ENCODE peak calls at places on chromosomes 12 and 14, in five cellular contexts. E is GM23248, Y is mammary epithelial cell, L is trophoblast cell, P is H1. F is an unnamed sample.

GRCh38 chr12:52082988-52083637 is 3.6 kb downstream of the SMIM41 start:
- DNase-seq in E (peak), Y (no peak), L (peak), P (no peak), F (peak)

GRCh38 chr14:80930095-80930494 is 11.4 kb downstream of the CEP128 start:
- DNase-seq in E (no peak), Y (no peak), L (no peak), P (no peak), F (no peak)

GRCh38 chr14:64614992-64615391 is 65.2 kb downstream of the PPP1R36 start:
- DNase-seq in E (no peak), Y (no peak), L (no peak), P (no peak), F (no peak)

GRCh38 chr12:113186033-113186365 is 478 bp downstream of the RITA1 start:
- DNase-seq in E (peak), Y (no peak), L (no peak), P (no peak), F (peak)

GRCh38 chr12:457676-458075 is 2.1 kb upstream of the B4GALNT3 start:
- DNase-seq in E (no peak), Y (no peak), L (no peak), P (no peak), F (no peak)

GRCh38 chr12:71792599-71792998 is 37.9 kb downstream of the RAB21 start:
- DNase-seq in E (no peak), Y (no peak), L (no peak), P (no peak), F (no peak)

GRCh38 chr12:110548678-110549077 is 34.4 kb downstream of the PPTC7 start:
- DNase-seq in E (peak), Y (no peak), L (no peak), P (no peak), F (no peak)

GRCh38 chr14:100641274-100641860 is 54.1 kb upstream of the BEGAIN start:
- DNase-seq in E (peak), Y (no peak), L (no peak), P (no peak), F (no peak)

GRCh38 chr12:4272014-4272975 is 1.3 kb upstream of the CCND2 start:
- DNase-seq in E (peak), Y (peak), L (no peak), P (no peak), F (no peak)

GRCh38 chr14:80872645-80873044 is 68.9 kb downstream of the CEP128 start:
- DNase-seq in E (no peak), Y (no peak), L (no peak), P (no peak), F (no peak)

GRCh38 chr14:89616425-89617141 is 199.6 kb upstream of the FOXN3 start:
- DNase-seq in E (peak), Y (no peak), L (peak), P (no peak), F (no peak)

GRCh38 chr14:50083467-50084337 is 32.7 kb downstream of the VCPKMT start:
- DNase-seq in E (no peak), Y (peak), L (no peak), P (no peak), F (no peak)

DNA sequence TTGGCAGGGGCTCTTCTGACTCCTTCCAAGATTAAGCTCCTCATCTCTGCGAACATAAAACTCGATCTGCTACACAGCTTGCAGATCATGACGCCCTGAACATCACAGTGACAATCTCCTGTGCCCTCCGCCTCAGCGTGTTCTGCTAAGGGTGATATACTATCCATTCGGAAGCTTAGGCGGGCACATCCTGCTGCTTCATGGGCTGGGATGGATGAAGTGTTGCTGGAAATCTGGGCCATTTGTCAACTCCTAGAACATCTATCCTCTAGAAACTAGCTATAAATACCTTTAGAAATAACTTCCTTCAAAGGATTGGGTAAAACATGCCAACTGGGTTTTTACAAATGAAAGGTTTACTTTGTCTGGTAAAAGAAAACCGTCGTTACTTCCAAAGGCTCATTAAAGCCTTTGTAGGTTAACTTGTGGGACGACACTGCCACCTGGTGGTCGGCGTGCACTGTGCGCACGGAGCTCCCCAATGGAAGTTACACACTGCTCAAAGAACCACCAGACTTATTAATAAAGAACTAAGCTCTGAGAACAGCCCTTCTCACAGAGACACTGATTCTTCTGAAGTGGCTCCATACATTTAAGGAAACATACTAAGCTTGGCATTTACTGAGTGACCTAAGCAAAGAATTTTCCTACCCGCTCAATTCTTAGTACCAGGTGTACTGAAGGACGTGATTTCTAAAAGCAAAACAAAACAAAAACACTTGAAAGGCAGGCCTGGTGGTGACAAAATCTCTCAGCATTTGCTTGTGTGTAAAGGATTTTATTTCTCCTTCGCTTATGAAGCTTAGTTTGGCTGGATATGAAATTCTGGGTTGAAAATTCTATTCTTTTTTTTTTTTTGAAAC is 21.5 kb upstream of the CACNA2D4 start:
- DNase-seq in E (peak), Y (peak), L (peak), P (peak), F (peak)
- H2AFZ ChIP-seq in E (no peak), Y (peak), L (no peak), P (no peak), F (no peak)

GRCh38 chr12:68450947-68451260 is 118.7 kb upstream of the MDM1 start:
- DNase-seq in E (peak), Y (no peak), L (peak), P (no peak), F (no peak)
- H3K4me3 ChIP-seq in E (peak), Y (no peak), L (no peak), P (no peak), F (no peak)

GRCh38 chr12:121799175-121799841 is 4.5 kb upstream of the SETD1B start:
- DNase-seq in E (peak), Y (peak), L (peak), P (no peak), F (no peak)
- H2AFZ ChIP-seq in E (no peak), Y (no peak), L (peak), P (no peak), F (no peak)

GRCh38 chr14:105166571-105167302 is 1.8 kb downstream of the JAG2 start:
- DNase-seq in E (no peak), Y (peak), L (no peak), P (no peak), F (no peak)
- H3K4me3 ChIP-seq in E (no peak), Y (peak), L (peak), P (no peak), F (peak)

GRCh38 chr12:124920353-124920935 is 6.0 kb upstream of the UBC start:
- DNase-seq in E (no peak), Y (no peak), L (peak), P (no peak), F (no peak)

GRCh38 chr12:124923906-124924734 is 9.7 kb upstream of the UBC start:
- DNase-seq in E (peak), Y (peak), L (peak), P (no peak), F (peak)

GRCh38 chr12:124919646-124920352 is 5.3 kb upstream of the UBC start:
- DNase-seq in E (peak), Y (peak), L (peak), P (no peak), F (peak)

GRCh38 chr12:124917841-124918621 is 3.6 kb upstream of the UBC start:
- DNase-seq in E (peak), Y (peak), L (peak), P (no peak), F (peak)

DNA sequence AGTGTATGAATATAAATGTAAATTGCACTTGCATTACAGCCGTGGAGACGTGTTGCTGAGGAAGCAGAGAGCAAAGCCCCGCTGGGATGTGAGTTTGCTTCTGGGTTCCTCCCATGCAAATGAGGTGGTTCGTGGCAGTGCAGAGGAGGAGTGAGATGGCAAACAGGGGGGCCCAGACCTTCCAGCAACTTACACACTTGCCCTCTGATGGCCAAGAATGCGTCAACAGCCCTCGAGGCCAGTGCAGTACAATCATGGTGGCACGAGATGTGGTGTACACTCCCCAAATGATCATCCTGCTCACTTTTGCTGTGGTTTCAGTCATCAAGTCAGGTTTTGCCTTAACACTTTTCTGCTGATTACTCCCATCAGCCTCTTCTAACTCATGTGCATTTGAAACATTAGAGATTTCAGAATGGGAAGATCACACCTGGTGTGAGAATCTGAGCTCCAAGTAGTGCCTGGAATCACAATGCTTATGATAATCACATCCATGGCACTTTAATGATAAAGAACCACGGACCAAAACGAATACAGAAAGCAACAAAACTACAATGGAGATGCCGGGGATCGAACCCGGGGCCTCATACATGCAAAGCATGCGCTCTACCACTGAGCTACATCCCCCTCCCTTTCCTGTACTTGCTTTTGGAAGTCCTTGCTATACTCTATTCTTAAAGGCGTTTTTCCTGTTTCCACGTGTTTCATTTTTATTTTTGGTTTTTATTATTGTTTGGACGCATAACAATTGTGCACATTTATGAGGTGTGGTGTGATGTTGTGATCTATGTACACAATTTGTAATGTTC is 7.0 kb upstream of the UBC start:
- DNase-seq in E (peak), Y (peak), L (peak), P (no peak), F (no peak)
- H2AFZ ChIP-seq in E (peak), Y (peak), L (no peak), P (peak), F (no peak)

GRCh38 chr12:126019385-126019784 is 954.1 kb downstream of the AACS start:
- DNase-seq in E (no peak), Y (no peak), L (no peak), P (no peak), F (no peak)

DNA sequence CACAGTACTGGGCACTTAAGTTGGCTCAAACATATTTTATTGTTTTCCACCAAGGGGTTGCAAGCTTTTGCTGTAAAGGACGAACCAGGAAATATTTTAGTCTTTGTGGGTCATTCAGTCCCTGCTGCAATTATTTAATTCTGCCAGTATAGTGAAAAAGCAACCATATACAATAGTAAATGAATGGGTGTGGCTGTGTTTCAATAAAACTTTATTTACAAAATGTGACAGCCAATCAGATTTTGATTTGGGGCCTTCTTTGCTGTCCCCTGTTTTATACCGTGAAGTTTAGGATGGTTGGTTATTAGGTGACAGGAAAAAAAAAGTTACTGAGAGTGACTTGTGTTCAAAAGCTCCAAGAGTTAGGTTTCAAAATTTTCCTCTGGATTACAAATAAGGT is 956.4 kb downstream of the AACS start:
- DNase-seq in E (no peak), Y (no peak), L (no peak), P (no peak), F (no peak)
- H3K4me3 ChIP-seq in E (no peak), Y (no peak), L (no peak), P (no peak), F (no peak)

GRCh38 chr12:57868870-57869609 is 22.5 kb upstream of the CTDSP2 start:
- DNase-seq in E (peak), Y (no peak), L (no peak), P (no peak), F (no peak)
- H2AFZ ChIP-seq in E (peak), Y (no peak), L (no peak), P (peak), F (no peak)

F was measured in PC-9.